ENCODE peak calls at places on chromosomes 16 and 17, in four cellular contexts. S, H, N and X are unnamed samples.

GRCh38 chr17:67082110-67082509 is 37.8 kb downstream of the CACNG1 start:
- DNase-seq in S (no peak), H (no peak), N (no peak), X (peak)

GRCh38 chr16:9070295-9070694 is 21.1 kb upstream of the HAPSTR1 start:
- DNase-seq in S (no peak), H (no peak), N (no peak), X (no peak)

GRCh38 chr16:27495191-27495590 is 54.5 kb downstream of the GTF3C1 start:
- DNase-seq in S (no peak), H (no peak), N (no peak), X (no peak)

GRCh38 chr17:76917829-76918228 is 49.6 kb downstream of the MGAT5B start:
- DNase-seq in S (no peak), H (no peak), N (peak), X (no peak)

GRCh38 chr16:89828870-89829629 is 775 bp downstream of the SPIRE2 start:
- DNase-seq in S (no peak), H (no peak), N (no peak), X (no peak)

GRCh38 chr16:78437352-78437968 is 338.0 kb downstream of the WWOX start:
- DNase-seq in S (peak), H (no peak), N (peak), X (no peak)

GRCh38 chr17:74756891-74757290 is 8.5 kb downstream of the NHERF1 start:
- DNase-seq in S (no peak), H (no peak), N (no peak), X (no peak)

GRCh38 chr16:81744385-81744784 is 34.7 kb upstream of the PLCG2 start:
- DNase-seq in S (no peak), H (no peak), N (no peak), X (no peak)

GRCh38 chr16:22924492-22924891 is 110.5 kb downstream of the HS3ST2 start:
- DNase-seq in S (no peak), H (no peak), N (no peak), X (no peak)

GRCh38 chr16:57536306-57537193 is at the start of gene CCDC102A:
- DNase-seq in S (peak), H (peak), N (peak), X (no peak)

GRCh38 chr17:55407641-55408566 is 13.7 kb downstream of the MMD start:
- DNase-seq in S (no peak), H (no peak), N (no peak), X (no peak)

GRCh38 chr17:17780941-17781590 is 55.7 kb downstream of the SREBF1 start:
- DNase-seq in S (peak), H (peak), N (peak), X (no peak)

GRCh38 chr17:82235056-82235774 is 6.4 kb downstream of the SLC16A3 start:
- DNase-seq in S (no peak), H (no peak), N (no peak), X (no peak)

GRCh38 chr17:57565119-57565635 is 179.9 kb downstream of the CCDC182 start:
- DNase-seq in S (no peak), H (no peak), N (no peak), X (no peak)

GRCh38 chr16:6066601-6067000 is 969.0 kb upstream of the EEF2KMT start:
- DNase-seq in S (no peak), H (no peak), N (no peak), X (no peak)

GRCh38 chr17:48552453-48553189 is 7.7 kb upstream of the HOXB2 start:
- DNase-seq in S (no peak), H (no peak), N (no peak), X (no peak)

GRCh38 chr17:63023049-63023448 is 57.0 kb downstream of the TANC2 start:
- DNase-seq in S (no peak), H (no peak), N (no peak), X (no peak)

GRCh38 chr16:12453832-12454231 is 349.9 kb downstream of the CPPED1 start:
- DNase-seq in S (no peak), H (no peak), N (no peak), X (no peak)

GRCh38 chr16:12679660-12680272 is 123.9 kb downstream of the CPPED1 start:
- DNase-seq in S (no peak), H (no peak), N (no peak), X (no peak)

GRCh38 chr16:29757950-29758466 is 12.2 kb upstream of the C16orf54 start:
- DNase-seq in S (no peak), H (no peak), N (no peak), X (no peak)

GRCh38 chr17:27624555-27624954 is 6.4 kb upstream of the LGALS9 start:
- DNase-seq in S (no peak), H (no peak), N (no peak), X (no peak)

GRCh38 chr16:8904018-8904430 is 21.9 kb downstream of the LITAFD start:
- DNase-seq in S (no peak), H (no peak), N (no peak), X (no peak)

GRCh38 chr16:87582221-87582965 is 19.9 kb upstream of the JPH3 start:
- DNase-seq in S (no peak), H (no peak), N (peak), X (no peak)
- H3K4me3 ChIP-seq in S (no peak), H (no peak), N (no peak), X (no peak)

GRCh38 chr17:40962059-40962561 is 4.6 kb downstream of the KRT39 start:
- DNase-seq in S (no peak), H (no peak), N (no peak), X (no peak)
- H3K4me3 ChIP-seq in S (no peak), H (no peak), N (no peak), X (no peak)

GRCh38 chr17:40340327-40340726 is 24.2 kb downstream of the GJD3 start:
- DNase-seq in S (no peak), H (no peak), N (no peak), X (no peak)

GRCh38 chr17:40335620-40336019 is 26.6 kb downstream of the RARA start:
- DNase-seq in S (no peak), H (no peak), N (no peak), X (no peak)

GRCh38 chr17:40338058-40338457 is 26.5 kb downstream of the GJD3 start:
- DNase-seq in S (no peak), H (no peak), N (no peak), X (no peak)

GRCh38 chr17:40339068-40339699 is 25.4 kb downstream of the GJD3 start:
- DNase-seq in S (no peak), H (no peak), N (no peak), X (no peak)

GRCh38 chr17:40337351-40337750 is 27.2 kb downstream of the GJD3 start:
- DNase-seq in S (no peak), H (no peak), N (no peak), X (no peak)
- H3K4me3 ChIP-seq in S (no peak), H (no peak), N (no peak), X (no peak)

DNA sequence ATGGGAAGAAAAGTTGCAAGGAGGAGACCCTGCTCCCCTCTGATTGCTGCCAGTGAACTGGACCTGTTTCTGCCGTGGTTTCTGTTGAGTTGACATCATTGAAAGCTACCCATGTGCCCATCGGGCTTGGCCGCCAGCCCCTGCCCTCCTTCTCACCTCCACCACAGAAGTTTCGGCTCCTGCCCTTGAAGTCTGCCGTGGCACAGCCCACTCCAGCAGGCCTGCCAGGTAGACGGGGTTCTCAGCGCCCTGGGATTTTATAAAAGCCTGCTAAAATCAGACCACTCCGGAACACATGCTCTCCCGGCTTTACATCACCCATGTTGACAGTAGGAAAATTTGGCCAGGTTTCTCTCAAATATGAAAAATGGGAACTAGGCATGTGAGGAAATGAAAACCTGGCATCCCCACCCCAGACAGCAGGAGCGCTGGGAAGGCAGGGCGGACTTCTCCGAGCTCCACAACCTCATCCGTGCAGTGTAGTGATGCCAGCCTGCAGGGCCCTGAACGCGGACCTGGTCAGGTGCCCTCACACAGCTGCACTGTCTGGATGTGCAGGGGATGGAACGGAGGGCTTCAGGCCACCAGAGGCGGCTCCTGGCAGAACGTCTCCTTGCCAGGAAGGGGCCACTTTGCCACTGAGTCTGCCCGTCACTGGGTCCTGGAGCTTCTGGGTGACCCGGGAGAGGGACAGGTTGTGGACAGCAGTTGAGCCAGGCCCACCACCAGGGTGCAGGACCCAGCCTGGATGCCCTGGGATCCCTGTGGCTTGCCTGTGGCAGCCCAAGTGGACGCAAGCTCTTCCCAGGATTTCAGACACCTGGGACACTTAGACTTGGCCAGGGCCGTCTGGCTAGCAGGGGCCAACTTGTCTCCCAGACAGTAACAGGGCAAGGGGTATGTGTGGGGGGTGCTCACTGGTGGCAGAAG is 6.9 kb upstream of the GSE1 start:
- DNase-seq in S (no peak), H (no peak), N (no peak), X (no peak)
- H3K4me3 ChIP-seq in S (no peak), H (no peak), N (no peak), X (no peak)